ENCODE peak calls at places on chromosomes 3 and 15, in five cellular contexts. N, C, X, Y and J are unnamed samples. For H3K4me1, the result is how much of the 10 kb centered on the place peaks cover.

GRCh38 chr3:148930785-148931184 is 60.6 kb upstream of the GYG1 start:
- DNase-seq in C (no peak), N (no peak), Y (no peak), X (no peak), J (no peak)

GRCh38 chr3:140420621-140421357 is 257.1 kb upstream of the TRIM42 start:
- DNase-seq in Y (no peak), N (no peak), X (no peak), C (no peak), J (no peak)

GRCh38 chr3:102810937-102811336 is 376.1 kb downstream of the ZPLD1 start:
- DNase-seq in N (no peak), Y (no peak), X (no peak), C (no peak), J (no peak)

GRCh38 chr3:141152801-141153678 is 78.6 kb upstream of the PXYLP1 start:
- DNase-seq in N (no peak), C (no peak), X (no peak), Y (no peak), J (no peak)

GRCh38 chr3:110929811-110930210 is 141.8 kb upstream of the NECTIN3 start:
- DNase-seq in C (no peak), Y (no peak), N (no peak), X (no peak), J (no peak)

GRCh38 chr3:115239717-115240116 is 92.6 kb upstream of the ZBTB20 start:
- DNase-seq in X (no peak), N (no peak), Y (no peak), C (peak), J (no peak)

GRCh38 chr3:50156991-50157493 is 1.9 kb downstream of the SEMA3F start:
- DNase-seq in N (peak), Y (no peak), X (no peak), C (peak), J (peak)

GRCh38 chr3:12769761-12770160 is 10.7 kb upstream of the TMEM40 start:
- DNase-seq in X (no peak), N (no peak), C (no peak), Y (no peak), J (no peak)

GRCh38 chr3:9183011-9183410 is 66.4 kb downstream of the SRGAP3 start:
- DNase-seq in C (no peak), Y (no peak), N (no peak), X (no peak), J (no peak)

GRCh38 chr3:138445654-138446053 is 11.2 kb downstream of the ESYT3 start:
- DNase-seq in Y (no peak), X (no peak), N (no peak), C (no peak), J (no peak)
- H3K4me1 ChIP-seq in Y (under half), X (under half), N (under half), C (under half), J (under half)

GRCh38 chr15:85800460-85801123 is 5.9 kb upstream of the KLHL25 start:
- DNase-seq in Y (peak), X (peak), C (peak), N (peak), J (peak)
- TF ChIP-seq CTCF in Y (peak), X (no peak), C (peak), N (no peak), J (peak)

GRCh38 chr3:42097166-42097946 is 6.2 kb downstream of the TRAK1 start:
- DNase-seq in C (no peak), N (no peak), X (no peak), Y (no peak), J (no peak)
- H3K4me1 ChIP-seq in C (under half), N (under half), X (half or more), Y (under half), J (under half)

DNA sequence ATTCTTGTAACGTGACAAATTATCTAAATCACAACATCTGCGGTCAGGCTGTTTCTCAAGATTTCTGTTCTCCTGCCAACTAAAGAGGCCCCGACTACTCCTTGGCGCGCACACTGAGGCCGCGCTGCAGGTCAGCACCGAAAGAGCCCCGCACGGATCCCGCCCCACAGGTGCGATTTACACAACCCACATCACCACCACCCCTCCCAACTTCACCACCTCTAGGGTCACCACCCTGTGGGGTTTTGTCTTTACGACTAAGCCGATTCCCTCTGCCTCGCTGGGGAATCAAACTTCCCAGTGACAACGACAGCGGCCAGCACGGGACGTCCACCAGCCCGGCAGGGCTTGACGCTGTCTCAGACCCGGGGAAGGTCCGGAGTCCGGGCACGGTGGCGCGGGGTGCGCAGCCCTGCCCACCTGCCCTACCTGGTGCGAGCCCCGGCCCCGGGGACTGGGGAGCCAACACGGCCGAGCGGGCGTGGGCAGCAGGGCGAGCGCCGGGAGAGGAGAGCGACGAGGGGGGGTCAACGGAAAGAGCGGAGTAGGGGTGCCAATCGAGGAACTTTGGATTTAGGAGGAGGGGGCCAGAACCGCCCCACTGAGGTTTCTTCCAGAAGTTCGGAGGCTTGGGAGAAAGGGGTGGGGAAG is 764 bp downstream of the UACA start:
- DNase-seq in C (peak), Y (peak), N (peak), X (peak), J (peak)
- TF ChIP-seq CTCF in C (no peak), Y (no peak), N (no peak), X (no peak), J (no peak)

GRCh38 chr3:126498936-126499335 is 18.6 kb downstream of the UROC1 start:
- DNase-seq in X (no peak), C (no peak), N (no peak), Y (no peak), J (no peak)
- H3K4me1 ChIP-seq in X (under half), C (under half), N (under half), Y (under half), J (under half)

DNA sequence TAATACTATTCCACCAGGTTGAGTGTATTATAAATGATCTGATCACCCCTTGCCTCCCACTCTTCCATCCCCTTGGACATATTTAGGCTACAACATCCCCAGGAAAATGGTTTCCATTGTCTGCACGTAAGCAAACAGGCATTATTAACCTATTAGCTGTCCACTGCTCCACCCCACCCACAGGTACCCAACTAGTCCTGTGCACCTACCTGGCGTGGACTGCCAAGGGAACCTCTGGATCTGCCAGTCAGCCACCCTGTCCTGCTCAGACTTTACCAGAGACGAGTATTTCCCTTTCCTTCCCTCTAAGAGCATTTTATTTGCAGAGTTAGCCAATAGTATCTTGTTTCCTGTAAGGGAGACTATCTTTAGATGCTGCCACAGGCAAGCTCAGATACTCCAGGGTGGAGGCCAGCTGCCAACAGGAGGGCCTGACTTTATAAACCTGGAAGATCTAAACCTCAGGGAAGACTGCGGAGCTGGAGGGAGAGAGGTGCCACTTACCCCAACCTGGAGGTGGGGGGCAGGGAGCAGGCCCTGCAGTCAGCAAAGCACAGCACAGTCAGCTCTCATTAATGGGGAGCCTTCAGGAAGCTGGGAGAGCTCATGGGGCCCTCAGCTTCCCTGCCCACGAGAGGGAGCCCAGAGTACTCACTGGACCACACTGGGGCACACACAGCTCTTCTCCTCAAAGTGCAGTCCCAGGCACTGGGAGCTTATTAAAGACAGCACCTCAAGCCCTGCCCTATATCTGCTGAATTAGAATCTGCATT is at the start of gene CX3CR1:
- DNase-seq in N (no peak), X (no peak), C (no peak), Y (peak), J (no peak)
- TF ChIP-seq CTCF in N (no peak), X (no peak), C (no peak), Y (no peak), J (no peak)

GRCh38 chr3:151096697-151097096 is 11.2 kb downstream of the MED12L start:
- DNase-seq in C (no peak), X (no peak), N (no peak), Y (no peak), J (no peak)
- H3K4me1 ChIP-seq in C (under half), X (under half), N (under half), Y (under half), J (under half)

GRCh38 chr15:63531586-63531985 is 27.2 kb downstream of the USP3 start:
- DNase-seq in N (no peak), X (no peak), C (peak), Y (no peak), J (no peak)
- TF ChIP-seq CTCF in N (no peak), X (no peak), C (no peak), Y (peak), J (no peak)

GRCh38 chr15:51267047-51267713 is 71.2 kb downstream of the CYP19A1 start:
- DNase-seq in Y (no peak), X (no peak), N (no peak), C (no peak), J (no peak)

GRCh38 chr15:51263726-51264125 is 74.7 kb downstream of the CYP19A1 start:
- DNase-seq in X (no peak), C (no peak), Y (no peak), N (no peak), J (no peak)

GRCh38 chr15:51267714-51268105 is 70.7 kb downstream of the CYP19A1 start:
- DNase-seq in N (no peak), C (peak), X (peak), Y (no peak), J (no peak)

GRCh38 chr15:51266548-51266947 is 71.8 kb downstream of the CYP19A1 start:
- DNase-seq in N (no peak), Y (no peak), X (no peak), C (no peak), J (no peak)

DNA sequence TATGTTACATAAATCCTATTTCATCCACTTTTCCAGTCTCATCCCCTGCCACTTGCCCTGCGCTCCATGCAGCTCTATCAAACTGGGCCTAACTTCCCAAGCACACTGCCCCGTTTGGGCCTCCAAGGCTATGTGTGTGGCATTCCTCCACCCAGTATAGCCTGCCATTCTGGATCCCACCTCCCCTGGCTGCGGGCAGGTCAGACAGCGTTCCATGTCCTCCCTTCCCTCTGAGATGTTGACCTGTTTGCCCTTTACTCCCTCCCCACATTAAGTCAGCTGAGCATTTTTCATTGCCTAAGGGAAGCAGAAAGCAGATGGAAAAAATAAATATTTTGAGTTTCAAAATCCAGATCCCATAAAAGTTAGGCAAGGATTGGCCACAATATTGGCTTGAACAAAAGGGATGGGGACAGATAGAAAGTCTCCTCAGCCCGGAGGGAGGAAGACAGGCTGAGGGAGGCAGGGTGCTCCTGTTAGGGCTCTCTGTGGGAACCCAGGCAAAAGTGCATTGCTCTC is 73.3 kb downstream of the CYP19A1 start:
- DNase-seq in N (no peak), C (no peak), Y (no peak), X (no peak), J (no peak)
- H3K4me1 ChIP-seq in N (under half), C (under half), Y (under half), X (under half), J (under half)